ENCODE peak calls at places on chromosome 4, in four cellular contexts. One of them, this sample, is unnamed.

GRCh38 chr4:87209696-87210095 is 10.7 kb downstream of the KLHL8 start:
- DNase-seq in hepatocyte: no peak
- DNase-seq in mesothelial cell of epicardium: no peak
- DNase-seq in astrocyte of the spinal cord: no peak
- DNase-seq in this sample: no peak

GRCh38 chr4:15295421-15296162 is 132.2 kb upstream of the C1QTNF7 start:
- DNase-seq in astrocyte of the spinal cord: peak; percentile 12
- DNase-seq in mesothelial cell of epicardium: no peak
- DNase-seq in hepatocyte: no peak
- DNase-seq in this sample: no peak

GRCh38 chr4:2354127-2354526 is 64.3 kb downstream of the ZFYVE28 start:
- DNase-seq in hepatocyte: no peak
- DNase-seq in mesothelial cell of epicardium: no peak
- DNase-seq in astrocyte of the spinal cord: no peak
- DNase-seq in this sample: peak; percentile 57

GRCh38 chr4:158161561-158162354 is 11.1 kb downstream of the GASK1B start:
- DNase-seq in astrocyte of the spinal cord: peak; percentile 85
- DNase-seq in mesothelial cell of epicardium: no peak
- DNase-seq in hepatocyte: peak; percentile 71
- DNase-seq in this sample: no peak

GRCh38 chr4:184280104-184280503 is 62.4 kb upstream of the ENPP6 start:
- DNase-seq in hepatocyte: no peak
- DNase-seq in mesothelial cell of epicardium: no peak
- DNase-seq in astrocyte of the spinal cord: no peak
- DNase-seq in this sample: no peak

GRCh38 chr4:117134386-117134785 is 49.0 kb upstream of the TRAM1L1 start:
- DNase-seq in astrocyte of the spinal cord: peak; percentile 91
- DNase-seq in mesothelial cell of epicardium: no peak
- DNase-seq in hepatocyte: peak; percentile 77
- DNase-seq in this sample: no peak

GRCh38 chr4:186651181-186651603 is 72.5 kb downstream of the FAT1 start:
- DNase-seq in hepatocyte: no peak
- DNase-seq in astrocyte of the spinal cord: no peak
- DNase-seq in mesothelial cell of epicardium: no peak
- DNase-seq in this sample: no peak

GRCh38 chr4:181701219-181701618 is 542.0 kb upstream of the TENM3 start:
- DNase-seq in astrocyte of the spinal cord: no peak
- DNase-seq in mesothelial cell of epicardium: no peak
- DNase-seq in hepatocyte: no peak
- DNase-seq in this sample: no peak

GRCh38 chr4:97142893-97143292 is 1000.4 kb downstream of the STPG2 start:
- DNase-seq in mesothelial cell of epicardium: no peak
- DNase-seq in hepatocyte: no peak
- DNase-seq in astrocyte of the spinal cord: no peak
- DNase-seq in this sample: no peak

GRCh38 chr4:6576512-6576911 is 1.5 kb downstream of the MAN2B2 start:
- DNase-seq in mesothelial cell of epicardium: no peak
- DNase-seq in astrocyte of the spinal cord: no peak
- DNase-seq in hepatocyte: no peak
- DNase-seq in this sample: no peak

GRCh38 chr4:6575503-6576240 is 683 bp downstream of the MAN2B2 start:
- DNase-seq in astrocyte of the spinal cord: no peak
- DNase-seq in hepatocyte: no peak
- DNase-seq in mesothelial cell of epicardium: no peak
- DNase-seq in this sample: no peak

GRCh38 chr4:6573551-6573950 is 1.4 kb upstream of the MAN2B2 start:
- DNase-seq in hepatocyte: no peak
- DNase-seq in astrocyte of the spinal cord: no peak
- DNase-seq in mesothelial cell of epicardium: no peak
- DNase-seq in this sample: no peak

GRCh38 chr4:6573986-6574746 is 823 bp upstream of the MAN2B2 start:
- DNase-seq in astrocyte of the spinal cord: no peak
- DNase-seq in hepatocyte: no peak
- DNase-seq in mesothelial cell of epicardium: no peak
- DNase-seq in this sample: no peak

GRCh38 chr4:6574747-6575502 is at the start of gene MAN2B2:
- DNase-seq in mesothelial cell of epicardium: peak; percentile 92
- DNase-seq in hepatocyte: peak; percentile 94
- DNase-seq in astrocyte of the spinal cord: peak; percentile 63
- DNase-seq in this sample: peak; percentile 98
- TF ChIP-seq CTCF in mesothelial cell of epicardium: no peak
- TF ChIP-seq CTCF in hepatocyte: no peak
- TF ChIP-seq CTCF in astrocyte of the spinal cord: no peak
- TF ChIP-seq CTCF in this sample: no peak

DNA sequence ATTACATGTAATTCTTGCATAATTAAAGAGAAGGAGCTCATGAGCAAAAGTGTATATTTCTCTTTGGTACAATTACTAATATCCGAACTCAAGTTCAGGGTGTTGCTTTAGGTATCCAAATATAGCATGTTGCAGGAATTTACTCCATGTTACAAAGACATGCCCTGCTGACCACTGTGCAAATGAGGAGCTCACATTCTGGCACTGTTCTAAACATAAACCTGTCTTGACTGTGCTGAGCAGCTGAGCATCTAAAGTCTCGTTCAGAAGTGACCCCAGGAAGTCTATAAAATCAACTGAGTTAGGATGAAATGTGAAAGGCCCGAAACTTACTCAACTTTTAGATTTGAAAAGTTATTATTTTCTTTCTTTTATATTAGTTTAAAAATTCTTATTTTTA is 124.3 kb downstream of the STIM2 start:
- DNase-seq in astrocyte of the spinal cord: no peak
- DNase-seq in mesothelial cell of epicardium: no peak
- DNase-seq in hepatocyte: no peak
- DNase-seq in this sample: no peak
- TF ChIP-seq CTCF in astrocyte of the spinal cord: no peak
- TF ChIP-seq CTCF in mesothelial cell of epicardium: no peak
- TF ChIP-seq CTCF in hepatocyte: no peak
- TF ChIP-seq CTCF in this sample: no peak

GRCh38 chr4:121094297-121094966 is 22.1 kb upstream of the NDNF start:
- DNase-seq in hepatocyte: no peak
- DNase-seq in mesothelial cell of epicardium: no peak
- DNase-seq in astrocyte of the spinal cord: no peak
- DNase-seq in this sample: no peak

GRCh38 chr4:121096174-121096573 is 23.8 kb upstream of the NDNF start:
- DNase-seq in astrocyte of the spinal cord: no peak
- DNase-seq in mesothelial cell of epicardium: no peak
- DNase-seq in hepatocyte: no peak
- DNase-seq in this sample: no peak

GRCh38 chr4:121091941-121092340 is 19.6 kb upstream of the NDNF start:
- DNase-seq in astrocyte of the spinal cord: no peak
- DNase-seq in hepatocyte: no peak
- DNase-seq in mesothelial cell of epicardium: no peak
- DNase-seq in this sample: no peak

GRCh38 chr4:121100093-121100775 is 27.9 kb upstream of the NDNF start:
- DNase-seq in astrocyte of the spinal cord: no peak
- DNase-seq in hepatocyte: no peak
- DNase-seq in mesothelial cell of epicardium: no peak
- DNase-seq in this sample: no peak

GRCh38 chr4:121096629-121097028 is 24.3 kb upstream of the NDNF start:
- DNase-seq in hepatocyte: peak; percentile 26
- DNase-seq in astrocyte of the spinal cord: peak; percentile 57
- DNase-seq in mesothelial cell of epicardium: no peak
- DNase-seq in this sample: no peak
- TF ChIP-seq CTCF in hepatocyte: peak; percentile 83
- TF ChIP-seq CTCF in astrocyte of the spinal cord: peak; percentile 42
- TF ChIP-seq CTCF in mesothelial cell of epicardium: peak; percentile 65
- TF ChIP-seq CTCF in this sample: peak; percentile 68

GRCh38 chr4:4408576-4409335 is 21.9 kb downstream of the NSG1 start:
- DNase-seq in mesothelial cell of epicardium: no peak
- DNase-seq in hepatocyte: no peak
- DNase-seq in astrocyte of the spinal cord: no peak
- DNase-seq in this sample: no peak
- TF ChIP-seq CTCF in mesothelial cell of epicardium: no peak
- TF ChIP-seq CTCF in hepatocyte: no peak
- TF ChIP-seq CTCF in astrocyte of the spinal cord: no peak
- TF ChIP-seq CTCF in this sample: no peak

GRCh38 chr4:28373601-28374000 is 1513.0 kb downstream of the STIM2 start:
- DNase-seq in hepatocyte: no peak
- DNase-seq in astrocyte of the spinal cord: peak; percentile 6
- DNase-seq in mesothelial cell of epicardium: no peak
- DNase-seq in this sample: no peak

GRCh38 chr4:28378109-28378830 is 1517.6 kb downstream of the STIM2 start:
- DNase-seq in mesothelial cell of epicardium: no peak
- DNase-seq in astrocyte of the spinal cord: no peak
- DNase-seq in hepatocyte: no peak
- DNase-seq in this sample: no peak
- TF ChIP-seq CTCF in mesothelial cell of epicardium: no peak
- TF ChIP-seq CTCF in astrocyte of the spinal cord: no peak
- TF ChIP-seq CTCF in hepatocyte: peak; percentile 11
- TF ChIP-seq CTCF in this sample: no peak

GRCh38 chr4:48904541-48905142 is 1.9 kb downstream of the OCIAD2 start:
- DNase-seq in mesothelial cell of epicardium: no peak
- DNase-seq in astrocyte of the spinal cord: peak; percentile 52
- DNase-seq in hepatocyte: no peak
- DNase-seq in this sample: no peak

GRCh38 chr4:48907706-48908477 is 1.3 kb upstream of the OCIAD2 start:
- DNase-seq in mesothelial cell of epicardium: no peak
- DNase-seq in hepatocyte: no peak
- DNase-seq in astrocyte of the spinal cord: no peak
- DNase-seq in this sample: no peak

GRCh38 chr4:48906283-48907173 is at the start of gene OCIAD2:
- DNase-seq in hepatocyte: peak; percentile 84
- DNase-seq in astrocyte of the spinal cord: peak; percentile 42
- DNase-seq in mesothelial cell of epicardium: peak; percentile 68
- DNase-seq in this sample: peak; percentile 75

GRCh38 chr4:48904101-48904500 is 2.5 kb downstream of the OCIAD2 start:
- DNase-seq in mesothelial cell of epicardium: no peak
- DNase-seq in astrocyte of the spinal cord: no peak
- DNase-seq in hepatocyte: no peak
- DNase-seq in this sample: no peak

DNA sequence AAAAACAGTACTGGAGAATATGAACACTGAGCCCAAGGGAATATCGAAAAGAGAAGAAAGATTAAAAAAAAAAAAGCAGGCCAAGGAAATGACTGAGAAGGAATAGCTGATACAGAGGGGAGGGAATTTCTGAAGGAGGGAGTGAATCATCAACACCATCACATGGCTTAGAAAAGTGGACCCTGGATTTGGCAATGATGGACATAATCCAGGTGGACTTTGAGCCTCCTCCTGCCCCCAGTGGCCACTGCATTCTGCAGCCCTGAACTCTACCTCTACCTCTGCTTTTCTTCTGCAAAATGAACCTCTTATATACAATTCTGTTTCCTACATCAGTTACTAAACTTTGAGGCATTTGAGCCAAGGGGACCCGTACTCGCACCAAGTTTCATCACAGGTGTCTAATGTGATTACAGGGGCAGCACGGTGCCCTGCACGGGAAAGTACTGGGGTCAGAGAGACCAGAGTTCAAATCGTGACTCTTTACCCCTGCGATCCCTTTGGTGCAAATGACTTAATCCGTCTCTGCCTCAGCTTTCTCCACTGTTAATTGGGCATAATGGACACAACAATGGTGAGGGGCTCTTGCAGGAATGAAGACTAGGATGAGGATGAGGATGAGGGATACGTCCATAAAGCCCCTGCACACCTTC is 1.1 kb downstream of the OCIAD2 start:
- DNase-seq in mesothelial cell of epicardium: no peak
- DNase-seq in hepatocyte: peak; percentile 71
- DNase-seq in astrocyte of the spinal cord: peak; percentile 43
- DNase-seq in this sample: no peak
- TF ChIP-seq CTCF in mesothelial cell of epicardium: no peak
- TF ChIP-seq CTCF in hepatocyte: no peak
- TF ChIP-seq CTCF in astrocyte of the spinal cord: peak; percentile 23
- TF ChIP-seq CTCF in this sample: no peak

DNA sequence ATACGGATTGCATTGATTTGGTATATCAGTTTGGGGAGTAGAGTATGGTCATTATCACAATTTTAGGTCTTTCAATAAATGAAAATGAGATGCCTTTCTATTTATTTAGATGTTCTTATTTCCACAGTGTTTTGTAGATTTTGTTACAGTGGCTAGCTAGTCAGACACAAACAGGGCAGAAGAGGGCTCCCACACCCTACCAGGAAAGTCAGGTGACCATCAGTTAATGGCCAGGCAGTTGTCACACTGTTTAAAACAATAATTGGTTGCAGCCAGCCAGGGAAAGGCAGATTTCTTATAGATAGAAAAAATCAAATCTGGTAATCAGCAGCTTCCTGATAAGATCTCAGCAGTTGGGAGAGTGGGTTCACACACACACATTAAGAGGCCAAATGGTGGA is 57.2 kb downstream of the UGT2B17 start:
- DNase-seq in astrocyte of the spinal cord: no peak
- DNase-seq in mesothelial cell of epicardium: no peak
- DNase-seq in hepatocyte: no peak
- DNase-seq in this sample: no peak
- TF ChIP-seq CTCF in astrocyte of the spinal cord: no peak
- TF ChIP-seq CTCF in mesothelial cell of epicardium: no peak
- TF ChIP-seq CTCF in hepatocyte: no peak
- TF ChIP-seq CTCF in this sample: no peak

DNA sequence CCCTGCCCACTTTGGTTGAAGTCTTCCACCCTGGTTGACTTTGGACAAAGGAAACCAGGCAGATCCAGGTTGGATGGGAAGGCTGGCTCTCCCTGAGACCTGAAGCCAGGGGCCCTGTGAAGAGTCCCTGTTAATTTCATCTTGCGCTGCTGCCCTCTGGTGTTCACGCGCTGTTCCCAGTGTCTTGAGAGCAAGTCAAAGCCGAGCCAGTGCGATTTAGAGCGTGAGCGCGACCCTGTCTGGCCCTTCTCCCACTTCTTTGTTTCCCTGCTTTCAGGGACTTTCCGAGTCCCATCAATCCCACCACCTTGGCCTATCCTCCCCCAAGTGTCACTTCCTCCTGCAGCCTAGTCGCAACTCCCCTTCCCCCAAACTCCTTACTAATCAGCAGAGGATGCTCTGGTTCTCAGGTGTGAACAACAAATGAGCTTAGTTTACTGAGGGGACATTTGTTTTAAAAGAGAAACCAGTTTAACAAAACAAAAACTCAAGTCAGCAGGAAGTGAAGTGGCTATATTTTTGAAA is 25.8 kb upstream of the CHRNA9 start:
- DNase-seq in astrocyte of the spinal cord: peak; percentile 83
- DNase-seq in mesothelial cell of epicardium: peak; percentile 90
- DNase-seq in hepatocyte: peak; percentile 93
- DNase-seq in this sample: no peak
- TF ChIP-seq CTCF in astrocyte of the spinal cord: peak; percentile 88
- TF ChIP-seq CTCF in mesothelial cell of epicardium: peak; percentile 78
- TF ChIP-seq CTCF in hepatocyte: peak; percentile 89
- TF ChIP-seq CTCF in this sample: peak; percentile 91

This sample was measured in D721Med.